ENCODE peak calls at places on chromosomes 16 and 17, in six cellular contexts. H is tibial nerve, I is fibroblast of pulmonary artery, Z is tibial artery, O is fibroblast of villous mesenchyme, R is lower lobe of right lung. L is an unnamed sample.

GRCh38 chr16:11128211-11129123 is 127.5 kb downstream of the SOCS1 start:
- DNase-seq in I (peak; percentile 81), O (peak; percentile 96), R (no peak), Z (no peak), H (no peak), L (no peak)

GRCh38 chr17:34623856-34624766 is 44.7 kb downstream of the TMEM132E start:
- DNase-seq in O (no peak), R (no peak), I (no peak), H (no peak), Z (no peak), L (no peak)

GRCh38 chr16:87562201-87562600 is 40.1 kb upstream of the JPH3 start:
- DNase-seq in Z (no peak), R (no peak), I (no peak), H (no peak), O (no peak), L (no peak)

GRCh38 chr16:26078971-26079370 is 387.2 kb downstream of the HS3ST4 start:
- DNase-seq in I (no peak), H (no peak), Z (no peak), O (no peak), R (no peak), L (no peak)

GRCh38 chr17:39979021-39979660 is 1.5 kb upstream of the PSMD3 start:
- DNase-seq in I (peak; percentile 71), R (no peak), H (no peak), Z (no peak), O (peak; percentile 74), L (no peak)

GRCh38 chr16:15874745-15875314 is 13.6 kb downstream of the CEP20 start:
- DNase-seq in R (no peak), Z (peak; percentile 55), H (peak; percentile 35), O (peak; percentile 77), I (peak; percentile 84), L (peak; percentile 40)

GRCh38 chr17:74778960-74779359 is 2.8 kb upstream of the NAT9 start:
- DNase-seq in H (no peak), Z (no peak), O (peak; percentile 91), I (peak; percentile 77), R (no peak), L (no peak)

GRCh38 chr17:57338257-57338919 is 82.1 kb downstream of the MSI2 start:
- DNase-seq in O (no peak), Z (no peak), R (no peak), I (no peak), H (no peak), L (no peak)

GRCh38 chr17:28895794-28896447 is 1.6 kb downstream of the FLOT2 start:
- DNase-seq in H (no peak), R (no peak), O (no peak), Z (no peak), I (no peak), L (no peak)

GRCh38 chr16:11768850-11769249 is 26.2 kb upstream of the TXNDC11 start:
- DNase-seq in Z (no peak), I (no peak), H (no peak), O (no peak), R (no peak), L (no peak)

GRCh38 chr17:77772899-77773358 is 185.6 kb upstream of the TNRC6C start:
- DNase-seq in Z (no peak), R (no peak), O (no peak), I (no peak), H (no peak), L (no peak)

GRCh38 chr16:87834015-87834667 is 35.2 kb downstream of the SLC7A5 start:
- DNase-seq in O (no peak), I (no peak), Z (no peak), R (no peak), H (no peak), L (no peak)

GRCh38 chr16:17832738-17833137 is 362.0 kb upstream of the XYLT1 start:
- DNase-seq in I (no peak), R (no peak), H (no peak), O (no peak), Z (no peak), L (no peak)

GRCh38 chr16:19851476-19851875 is 33.2 kb downstream of the GPRC5B start:
- DNase-seq in I (no peak), H (no peak), R (no peak), Z (no peak), O (no peak), L (no peak)

GRCh38 chr17:696412-696811 is 18.2 kb downstream of the VPS53 start:
- DNase-seq in H (no peak), Z (no peak), I (no peak), O (peak; percentile 36), R (no peak), L (no peak)

GRCh38 chr16:70685061-70685937 is 554 bp downstream of the MTSS2 start:
- DNase-seq in H (no peak), O (no peak), Z (no peak), R (no peak), I (no peak), L (no peak)

GRCh38 chr17:20059728-20060188 is 50.6 kb downstream of the SPECC1 start:
- DNase-seq in R (no peak), I (peak; percentile 40), H (no peak), O (peak; percentile 47), Z (no peak), L (no peak)

GRCh38 chr16:54649846-54650245 is 280.8 kb upstream of the IRX5 start:
- DNase-seq in I (no peak), Z (no peak), O (no peak), H (no peak), R (no peak), L (no peak)

GRCh38 chr16:57683599-57684545 is 10.7 kb upstream of the DRC7 start:
- DNase-seq in O (no peak), R (no peak), H (no peak), Z (no peak), I (no peak), L (peak; percentile 73)

GRCh38 chr17:48539177-48539576 is 5.7 kb downstream of the HOXB2 start:
- DNase-seq in R (no peak), H (no peak), I (peak; percentile 68), Z (no peak), O (peak; percentile 39), L (no peak)

GRCh38 chr17:19542247-19542646 is 8.6 kb downstream of the SLC47A1 start:
- DNase-seq in O (no peak), R (no peak), H (no peak), Z (no peak), I (no peak), L (no peak)

GRCh38 chr17:27206447-27206846 is 87.5 kb upstream of the WSB1 start:
- DNase-seq in O (peak; percentile 13), I (no peak), Z (no peak), R (no peak), H (no peak), L (no peak)

GRCh38 chr16:66041907-66042306 is 324.6 kb upstream of the CDH5 start:
- DNase-seq in H (no peak), R (no peak), Z (no peak), O (no peak), I (no peak), L (no peak)

GRCh38 chr17:16585796-16586195 is 16.8 kb upstream of the ZNF287 start:
- DNase-seq in I (peak; percentile 21), Z (peak; percentile 49), R (no peak), O (no peak), H (no peak), L (no peak)

GRCh38 chr17:32878211-32878610 is 1.3 kb upstream of the MYO1D start:
- DNase-seq in Z (peak; percentile 88), I (peak; percentile 25), H (peak; percentile 25), O (no peak), R (peak; percentile 75), L (peak; percentile 93)

GRCh38 chr17:65328567-65328966 is 191.4 kb downstream of the RGS9 start:
- DNase-seq in I (no peak), Z (no peak), O (no peak), H (no peak), R (no peak), L (no peak)

GRCh38 chr17:45305532-45306087 is 11.2 kb downstream of the MAP3K14 start:
- DNase-seq in O (peak; percentile 73), I (no peak), R (no peak), Z (no peak), H (no peak), L (no peak)

GRCh38 chr17:45306094-45306493 is 10.7 kb downstream of the MAP3K14 start:
- DNase-seq in O (no peak), I (no peak), H (no peak), Z (no peak), R (no peak), L (no peak)

GRCh38 chr17:45307290-45308015 is 9.4 kb downstream of the MAP3K14 start:
- DNase-seq in Z (peak; percentile 46), R (no peak), O (peak; percentile 92), I (peak; percentile 93), H (no peak), L (no peak)

GRCh38 chr17:45308016-45308365 is 8.8 kb downstream of the MAP3K14 start:
- DNase-seq in Z (no peak), I (no peak), H (no peak), R (no peak), O (no peak), L (no peak)

GRCh38 chr17:45306623-45307022 is 10.2 kb downstream of the MAP3K14 start:
- DNase-seq in I (no peak), Z (no peak), R (no peak), H (no peak), O (no peak), L (no peak)
- TF ChIP-seq CTCF in I (peak; percentile 21), Z (no peak), R (no peak), H (no peak), O (no peak), L (no peak)

GRCh38 chr16:31693733-31694132 is 166.0 kb downstream of the AHSP start:
- DNase-seq in I (no peak), R (no peak), Z (no peak), H (no peak), O (no peak), L (no peak)
- H3K4me3 ChIP-seq in I (no peak overlapping the region), R (no peak overlapping the region), Z (no peak overlapping the region), H (no peak overlapping the region), O (no peak overlapping the region), L (no peak overlapping the region)

GRCh38 chr17:64148699-64149098 is 18.8 kb upstream of the ERN1 start:
- DNase-seq in Z (no peak), R (no peak), O (no peak), I (no peak), H (no peak), L (no peak)
- TF ChIP-seq CTCF in Z (no peak), R (no peak), O (no peak), I (no peak), H (no peak), L (no peak)

DNA sequence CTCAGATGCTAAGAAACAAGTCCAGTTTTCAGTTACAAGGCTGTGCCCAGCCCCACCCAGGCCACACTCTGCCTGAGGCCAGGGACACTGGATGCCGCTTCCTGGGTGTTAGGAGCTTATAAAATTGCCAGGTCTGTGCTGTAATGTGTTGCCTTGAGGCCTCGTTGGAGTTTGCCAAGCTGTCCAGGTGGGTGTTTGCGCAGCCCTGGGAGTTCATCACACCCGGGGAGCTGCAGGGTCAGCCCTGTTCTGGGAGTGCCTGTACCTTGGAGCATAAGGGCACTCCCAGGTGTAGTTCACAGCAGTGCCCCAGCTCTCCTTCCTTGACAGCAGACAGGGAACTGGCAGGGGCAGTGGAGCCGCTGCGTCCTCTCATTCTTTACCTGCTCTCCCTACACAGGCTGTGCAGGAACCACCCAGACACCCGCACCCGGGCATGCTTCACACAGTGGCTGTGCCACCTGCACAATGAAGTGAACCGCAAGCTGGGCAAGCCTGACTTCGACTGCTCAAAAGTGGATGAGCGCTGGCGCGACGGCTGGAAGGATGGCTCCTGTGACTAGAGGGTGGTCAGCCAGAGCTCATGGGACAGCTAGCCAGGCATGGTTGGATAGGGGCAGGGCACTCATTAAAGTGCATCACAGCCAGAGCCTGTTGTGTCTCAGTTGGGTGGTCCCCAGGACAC is 1.6 kb downstream of the GFER start:
- DNase-seq in Z (no peak), I (no peak), O (no peak), H (no peak), R (no peak), L (no peak)
- H3K4me3 ChIP-seq in Z (no peak overlapping the region), I (peak overlapping the region; percentile 73), O (no peak overlapping the region), H (no peak overlapping the region), R (peak overlapping the region; percentile 91), L (no peak overlapping the region)